ENCODE peak calls at places on chromosomes 2 and 18, in nine cellular contexts. One of them, this sample, is unnamed. For H3K36me3, H3K27me3 and H3K9me3, the result is how much of the 10 kb centered on the place peaks cover.

GRCh38 chr2:156803243-156803642 is 367.1 kb downstream of the GPD2 start:
- DNase-seq in adrenal gland: no peak
- DNase-seq in Panc1: no peak
- DNase-seq in lower lobe of right lung: no peak
- DNase-seq in mammary epithelial cell: no peak
- DNase-seq in transverse colon: no peak
- DNase-seq in CD8-positive, alpha-beta memory T cell: no peak
- DNase-seq in fibroblast of lung: no peak
- DNase-seq in IMR-90: no peak
- DNase-seq in this sample: no peak

GRCh38 chr2:207276858-207277257 is 111.1 kb upstream of the KLF7 start:
- DNase-seq in adrenal gland: no peak
- DNase-seq in Panc1: no peak
- DNase-seq in lower lobe of right lung: no peak
- DNase-seq in mammary epithelial cell: no peak
- DNase-seq in transverse colon: no peak
- DNase-seq in CD8-positive, alpha-beta memory T cell: no peak
- DNase-seq in fibroblast of lung: no peak
- DNase-seq in IMR-90: no peak
- DNase-seq in this sample: no peak

GRCh38 chr2:75632091-75632704 is 14.4 kb upstream of the MRPL19 start:
- DNase-seq in adrenal gland: no peak
- DNase-seq in Panc1: no peak
- DNase-seq in lower lobe of right lung: no peak
- DNase-seq in mammary epithelial cell: no peak
- DNase-seq in transverse colon: no peak
- DNase-seq in CD8-positive, alpha-beta memory T cell: no peak
- DNase-seq in fibroblast of lung: peak
- DNase-seq in IMR-90: no peak
- DNase-seq in this sample: no peak

GRCh38 chr2:40653829-40654228 is 201.9 kb upstream of the SLC8A1 start:
- DNase-seq in adrenal gland: no peak
- DNase-seq in Panc1: peak
- DNase-seq in lower lobe of right lung: no peak
- DNase-seq in mammary epithelial cell: peak
- DNase-seq in transverse colon: no peak
- DNase-seq in CD8-positive, alpha-beta memory T cell: no peak
- DNase-seq in fibroblast of lung: peak
- DNase-seq in IMR-90: peak
- DNase-seq in this sample: no peak

GRCh38 chr2:74843371-74844298 is 9.7 kb downstream of the HK2 start:
- DNase-seq in adrenal gland: no peak
- DNase-seq in Panc1: no peak
- DNase-seq in lower lobe of right lung: no peak
- DNase-seq in mammary epithelial cell: peak
- DNase-seq in transverse colon: peak
- DNase-seq in CD8-positive, alpha-beta memory T cell: no peak
- DNase-seq in fibroblast of lung: peak
- DNase-seq in IMR-90: peak
- DNase-seq in this sample: no peak

GRCh38 chr18:2687390-2688001 is 32.0 kb downstream of the SMCHD1 start:
- DNase-seq in adrenal gland: no peak
- DNase-seq in Panc1: no peak
- DNase-seq in lower lobe of right lung: no peak
- DNase-seq in mammary epithelial cell: no peak
- DNase-seq in transverse colon: no peak
- DNase-seq in CD8-positive, alpha-beta memory T cell: no peak
- DNase-seq in fibroblast of lung: no peak
- DNase-seq in IMR-90: no peak
- DNase-seq in this sample: no peak

GRCh38 chr2:62660582-62661262 is 44.8 kb upstream of the EHBP1 start:
- DNase-seq in adrenal gland: no peak
- DNase-seq in Panc1: no peak
- DNase-seq in lower lobe of right lung: no peak
- DNase-seq in mammary epithelial cell: peak
- DNase-seq in transverse colon: no peak
- DNase-seq in CD8-positive, alpha-beta memory T cell: no peak
- DNase-seq in fibroblast of lung: peak
- DNase-seq in IMR-90: peak
- DNase-seq in this sample: no peak

GRCh38 chr2:202060218-202060617 is 12.8 kb upstream of the KIAA2012 start:
- DNase-seq in adrenal gland: no peak
- DNase-seq in Panc1: no peak
- DNase-seq in lower lobe of right lung: no peak
- DNase-seq in mammary epithelial cell: no peak
- DNase-seq in transverse colon: no peak
- DNase-seq in CD8-positive, alpha-beta memory T cell: no peak
- DNase-seq in fibroblast of lung: no peak
- DNase-seq in IMR-90: no peak
- DNase-seq in this sample: no peak

GRCh38 chr18:31329787-31330438 is 12.0 kb downstream of the DSG1 start:
- DNase-seq in adrenal gland: no peak
- DNase-seq in Panc1: no peak
- DNase-seq in lower lobe of right lung: no peak
- DNase-seq in mammary epithelial cell: no peak
- DNase-seq in transverse colon: no peak
- DNase-seq in CD8-positive, alpha-beta memory T cell: no peak
- DNase-seq in fibroblast of lung: no peak
- DNase-seq in IMR-90: no peak
- DNase-seq in this sample: no peak

GRCh38 chr2:32357545-32358482 is 991 bp downstream of the BIRC6 start:
- DNase-seq in adrenal gland: peak
- DNase-seq in Panc1: no peak
- DNase-seq in lower lobe of right lung: peak
- DNase-seq in mammary epithelial cell: peak
- DNase-seq in transverse colon: peak
- DNase-seq in CD8-positive, alpha-beta memory T cell: peak
- DNase-seq in fibroblast of lung: peak
- DNase-seq in IMR-90: peak
- DNase-seq in this sample: no peak

GRCh38 chr2:55957142-55957541 is 33.6 kb upstream of the EFEMP1 start:
- DNase-seq in adrenal gland: no peak
- DNase-seq in Panc1: no peak
- DNase-seq in lower lobe of right lung: no peak
- DNase-seq in mammary epithelial cell: no peak
- DNase-seq in transverse colon: no peak
- DNase-seq in CD8-positive, alpha-beta memory T cell: no peak
- DNase-seq in fibroblast of lung: peak
- DNase-seq in IMR-90: no peak
- DNase-seq in this sample: no peak

GRCh38 chr2:160363961-160364733 is 129.5 kb downstream of the RBMS1 start:
- DNase-seq in adrenal gland: no peak
- DNase-seq in Panc1: no peak
- DNase-seq in lower lobe of right lung: no peak
- DNase-seq in mammary epithelial cell: no peak
- DNase-seq in transverse colon: no peak
- DNase-seq in CD8-positive, alpha-beta memory T cell: no peak
- DNase-seq in fibroblast of lung: no peak
- DNase-seq in IMR-90: peak
- DNase-seq in this sample: no peak

GRCh38 chr18:77103181-77103875 is 29.3 kb downstream of the MBP start:
- DNase-seq in adrenal gland: no peak
- DNase-seq in Panc1: no peak
- DNase-seq in lower lobe of right lung: no peak
- DNase-seq in mammary epithelial cell: no peak
- DNase-seq in transverse colon: no peak
- DNase-seq in CD8-positive, alpha-beta memory T cell: no peak
- DNase-seq in fibroblast of lung: peak
- DNase-seq in IMR-90: peak
- DNase-seq in this sample: no peak

GRCh38 chr18:59052965-59053960 is 86.4 kb upstream of the SEC11C start:
- DNase-seq in adrenal gland: no peak
- DNase-seq in Panc1: no peak
- DNase-seq in lower lobe of right lung: no peak
- DNase-seq in mammary epithelial cell: no peak
- DNase-seq in transverse colon: no peak
- DNase-seq in CD8-positive, alpha-beta memory T cell: no peak
- DNase-seq in fibroblast of lung: peak
- DNase-seq in IMR-90: no peak
- DNase-seq in this sample: no peak

GRCh38 chr2:43170733-43171101 is 55.7 kb downstream of the ZFP36L2 start:
- DNase-seq in adrenal gland: no peak
- DNase-seq in Panc1: no peak
- DNase-seq in lower lobe of right lung: no peak
- DNase-seq in mammary epithelial cell: no peak
- DNase-seq in transverse colon: peak
- DNase-seq in CD8-positive, alpha-beta memory T cell: no peak
- DNase-seq in fibroblast of lung: no peak
- DNase-seq in IMR-90: no peak
- DNase-seq in this sample: no peak

GRCh38 chr2:224638338-224638823 is 53.2 kb upstream of the CUL3 start:
- DNase-seq in adrenal gland: no peak
- DNase-seq in Panc1: no peak
- DNase-seq in lower lobe of right lung: no peak
- DNase-seq in mammary epithelial cell: no peak
- DNase-seq in transverse colon: peak
- DNase-seq in CD8-positive, alpha-beta memory T cell: no peak
- DNase-seq in fibroblast of lung: peak
- DNase-seq in IMR-90: no peak
- DNase-seq in this sample: no peak

GRCh38 chr2:97718051-97718882 is 4.9 kb downstream of the ZAP70 start:
- DNase-seq in adrenal gland: no peak
- DNase-seq in Panc1: no peak
- DNase-seq in lower lobe of right lung: no peak
- DNase-seq in mammary epithelial cell: no peak
- DNase-seq in transverse colon: peak
- DNase-seq in CD8-positive, alpha-beta memory T cell: peak
- DNase-seq in fibroblast of lung: no peak
- DNase-seq in IMR-90: no peak
- DNase-seq in this sample: no peak

GRCh38 chr18:23547806-23548205 is 38.5 kb downstream of the NPC1 start:
- DNase-seq in adrenal gland: no peak
- DNase-seq in Panc1: no peak
- DNase-seq in lower lobe of right lung: no peak
- DNase-seq in mammary epithelial cell: peak
- DNase-seq in transverse colon: no peak
- DNase-seq in CD8-positive, alpha-beta memory T cell: no peak
- DNase-seq in fibroblast of lung: peak
- DNase-seq in IMR-90: no peak
- DNase-seq in this sample: no peak
- H3K36me3 ChIP-seq in adrenal gland: under half
- H3K36me3 ChIP-seq in Panc1: under half
- H3K36me3 ChIP-seq in lower lobe of right lung: half or more
- H3K36me3 ChIP-seq in mammary epithelial cell: half or more
- H3K36me3 ChIP-seq in transverse colon: under half
- H3K36me3 ChIP-seq in CD8-positive, alpha-beta memory T cell: under half
- H3K36me3 ChIP-seq in fibroblast of lung: under half
- H3K36me3 ChIP-seq in IMR-90: under half
- H3K36me3 ChIP-seq in this sample: under half

DNA sequence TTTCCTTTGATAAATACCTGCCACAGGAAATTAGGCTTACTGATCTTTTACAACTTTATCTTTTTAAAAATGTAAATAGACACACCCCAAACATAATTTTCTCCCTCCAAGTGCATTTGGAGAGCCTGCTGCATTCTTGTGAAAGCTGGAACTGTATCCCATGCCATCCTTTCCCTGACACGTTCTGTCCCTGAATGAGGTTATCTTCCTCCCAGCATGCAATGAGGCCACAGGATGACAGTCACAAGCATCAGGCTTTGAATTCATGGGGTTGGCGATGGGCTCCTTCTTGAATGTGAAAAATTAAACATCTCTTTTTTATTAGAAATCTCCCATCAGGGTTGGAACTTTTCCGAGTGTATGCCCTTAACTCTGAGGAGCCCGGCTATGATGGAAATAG is 77.8 kb downstream of the CTAGE1 start:
- DNase-seq in adrenal gland: no peak
- DNase-seq in Panc1: no peak
- DNase-seq in lower lobe of right lung: no peak
- DNase-seq in mammary epithelial cell: no peak
- DNase-seq in transverse colon: no peak
- DNase-seq in CD8-positive, alpha-beta memory T cell: no peak
- DNase-seq in fibroblast of lung: no peak
- DNase-seq in IMR-90: no peak
- DNase-seq in this sample: no peak
- H3K27me3 ChIP-seq in adrenal gland: under half
- H3K27me3 ChIP-seq in Panc1: under half
- H3K27me3 ChIP-seq in lower lobe of right lung: under half
- H3K27me3 ChIP-seq in mammary epithelial cell: under half
- H3K27me3 ChIP-seq in transverse colon: under half
- H3K27me3 ChIP-seq in CD8-positive, alpha-beta memory T cell: under half
- H3K27me3 ChIP-seq in fibroblast of lung: under half
- H3K27me3 ChIP-seq in IMR-90: under half
- H3K27me3 ChIP-seq in this sample: under half

GRCh38 chr18:6341303-6341702 is 73.4 kb downstream of the L3MBTL4 start:
- DNase-seq in adrenal gland: no peak
- DNase-seq in Panc1: no peak
- DNase-seq in lower lobe of right lung: no peak
- DNase-seq in mammary epithelial cell: no peak
- DNase-seq in transverse colon: no peak
- DNase-seq in CD8-positive, alpha-beta memory T cell: no peak
- DNase-seq in fibroblast of lung: no peak
- DNase-seq in IMR-90: no peak
- DNase-seq in this sample: no peak

GRCh38 chr18:6341709-6342108 is 73.0 kb downstream of the L3MBTL4 start:
- DNase-seq in adrenal gland: no peak
- DNase-seq in Panc1: no peak
- DNase-seq in lower lobe of right lung: no peak
- DNase-seq in mammary epithelial cell: no peak
- DNase-seq in transverse colon: no peak
- DNase-seq in CD8-positive, alpha-beta memory T cell: no peak
- DNase-seq in fibroblast of lung: no peak
- DNase-seq in IMR-90: no peak
- DNase-seq in this sample: no peak

DNA sequence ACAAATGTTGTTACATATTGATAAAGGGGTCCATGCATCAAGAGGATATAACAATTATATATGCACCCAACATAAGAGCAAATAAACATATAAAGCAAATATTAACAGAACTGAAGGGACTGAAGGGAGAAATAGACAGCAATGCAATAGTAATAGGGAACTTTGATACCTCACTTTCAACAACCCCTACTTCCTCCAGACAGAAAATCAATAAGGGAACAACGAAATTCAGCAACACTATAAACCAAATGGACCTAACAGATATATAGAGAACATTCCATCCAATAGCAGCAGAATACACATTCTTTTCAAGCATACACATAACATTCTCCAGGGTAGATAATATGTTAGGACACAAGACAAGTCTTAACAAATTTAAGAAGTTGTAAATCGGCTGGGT is 71.7 kb downstream of the L3MBTL4 start:
- DNase-seq in adrenal gland: no peak
- DNase-seq in Panc1: no peak
- DNase-seq in lower lobe of right lung: no peak
- DNase-seq in mammary epithelial cell: no peak
- DNase-seq in transverse colon: no peak
- DNase-seq in CD8-positive, alpha-beta memory T cell: no peak
- DNase-seq in fibroblast of lung: no peak
- DNase-seq in IMR-90: no peak
- DNase-seq in this sample: no peak
- H3K9me3 ChIP-seq in adrenal gland: under half
- H3K9me3 ChIP-seq in Panc1: under half
- H3K9me3 ChIP-seq in lower lobe of right lung: under half
- H3K9me3 ChIP-seq in mammary epithelial cell: under half
- H3K9me3 ChIP-seq in transverse colon: under half
- H3K9me3 ChIP-seq in CD8-positive, alpha-beta memory T cell: under half
- H3K9me3 ChIP-seq in fibroblast of lung: under half
- H3K9me3 ChIP-seq in IMR-90: under half
- H3K9me3 ChIP-seq in this sample: under half

DNA sequence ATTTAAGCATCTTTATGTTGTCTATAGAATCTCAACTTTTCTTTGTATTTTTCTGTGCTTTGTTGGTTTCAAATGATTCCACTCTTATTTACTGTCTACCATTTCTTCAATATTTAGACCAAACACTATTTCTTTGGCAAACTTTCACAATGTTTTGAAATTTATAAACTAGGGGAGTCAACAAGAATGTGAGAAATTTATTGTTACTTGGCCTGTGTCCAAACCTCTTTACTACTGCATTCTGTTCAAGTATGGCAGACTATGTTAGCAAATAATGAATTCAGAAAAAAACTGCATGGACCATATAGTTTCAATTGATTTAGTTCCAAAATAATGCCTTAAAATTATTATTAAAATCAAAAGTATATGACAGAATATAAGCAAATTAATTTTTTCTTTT is 470.2 kb downstream of the FBXO15 start:
- DNase-seq in adrenal gland: no peak
- DNase-seq in Panc1: no peak
- DNase-seq in lower lobe of right lung: no peak
- DNase-seq in mammary epithelial cell: no peak
- DNase-seq in transverse colon: no peak
- DNase-seq in CD8-positive, alpha-beta memory T cell: no peak
- DNase-seq in fibroblast of lung: no peak
- DNase-seq in IMR-90: no peak
- DNase-seq in this sample: no peak
- H3K36me3 ChIP-seq in adrenal gland: under half
- H3K36me3 ChIP-seq in Panc1: under half
- H3K36me3 ChIP-seq in lower lobe of right lung: under half
- H3K36me3 ChIP-seq in mammary epithelial cell: under half
- H3K36me3 ChIP-seq in transverse colon: under half
- H3K36me3 ChIP-seq in CD8-positive, alpha-beta memory T cell: under half
- H3K36me3 ChIP-seq in fibroblast of lung: under half
- H3K36me3 ChIP-seq in IMR-90: under half
- H3K36me3 ChIP-seq in this sample: under half